ENCODE peak calls at places on chromosomes 1 and 21, in eight cellular contexts. One of them, this sample, is unnamed.

GRCh38 chr1:156128749-156129682 is 14.5 kb downstream of the LMNA start:
- DNase-seq in esophagus squamous epithelium: no peak
- DNase-seq in adrenal gland: peak; percentile 77
- DNase-seq in GM23248: peak; percentile 81
- DNase-seq in MM.1S: no peak
- DNase-seq in IMR-90: peak; percentile 84
- DNase-seq in neuronal stem cell: no peak
- DNase-seq in cardiac muscle cell: peak; percentile 92
- DNase-seq in this sample: no peak

GRCh38 chr1:24874611-24875225 is 55.4 kb downstream of the RUNX3 start:
- DNase-seq in esophagus squamous epithelium: no peak
- DNase-seq in adrenal gland: no peak
- DNase-seq in GM23248: no peak
- DNase-seq in MM.1S: no peak
- DNase-seq in IMR-90: no peak
- DNase-seq in neuronal stem cell: no peak
- DNase-seq in cardiac muscle cell: no peak
- DNase-seq in this sample: no peak

GRCh38 chr1:36156329-36157114 is 562 bp downstream of the MAP7D1 start:
- DNase-seq in esophagus squamous epithelium: no peak
- DNase-seq in adrenal gland: peak; percentile 68
- DNase-seq in GM23248: peak; percentile 76
- DNase-seq in MM.1S: peak; percentile 62
- DNase-seq in IMR-90: peak; percentile 47
- DNase-seq in neuronal stem cell: peak; percentile 90
- DNase-seq in cardiac muscle cell: peak; percentile 71
- DNase-seq in this sample: no peak

GRCh38 chr1:975896-976683 is 5.8 kb downstream of the PERM1 start:
- DNase-seq in esophagus squamous epithelium: no peak
- DNase-seq in adrenal gland: peak; percentile 65
- DNase-seq in GM23248: peak; percentile 83
- DNase-seq in MM.1S: peak; percentile 43
- DNase-seq in IMR-90: peak; percentile 36
- DNase-seq in neuronal stem cell: no peak
- DNase-seq in cardiac muscle cell: peak; percentile 64
- DNase-seq in this sample: peak; percentile 68

GRCh38 chr1:41726899-41727748 is 191.6 kb downstream of the HIVEP3 start:
- DNase-seq in esophagus squamous epithelium: no peak
- DNase-seq in adrenal gland: peak; percentile 69
- DNase-seq in GM23248: no peak
- DNase-seq in MM.1S: peak; percentile 96
- DNase-seq in IMR-90: no peak
- DNase-seq in neuronal stem cell: no peak
- DNase-seq in cardiac muscle cell: no peak
- DNase-seq in this sample: no peak

GRCh38 chr1:206513312-206514111 is 6.2 kb downstream of the RASSF5 start:
- DNase-seq in esophagus squamous epithelium: no peak
- DNase-seq in adrenal gland: peak; percentile 88
- DNase-seq in GM23248: peak; percentile 90
- DNase-seq in MM.1S: peak; percentile 43
- DNase-seq in IMR-90: peak; percentile 87
- DNase-seq in neuronal stem cell: no peak
- DNase-seq in cardiac muscle cell: peak; percentile 92
- DNase-seq in this sample: no peak

GRCh38 chr1:230278871-230279582 is 147.1 kb downstream of the PGBD5 start:
- DNase-seq in esophagus squamous epithelium: no peak
- DNase-seq in adrenal gland: peak; percentile 8
- DNase-seq in GM23248: no peak
- DNase-seq in MM.1S: no peak
- DNase-seq in IMR-90: no peak
- DNase-seq in neuronal stem cell: no peak
- DNase-seq in cardiac muscle cell: no peak
- DNase-seq in this sample: no peak

GRCh38 chr1:25572708-25573590 is 29.5 kb downstream of the LDLRAP1 start:
- DNase-seq in esophagus squamous epithelium: no peak
- DNase-seq in adrenal gland: peak; percentile 82
- DNase-seq in GM23248: peak; percentile 81
- DNase-seq in MM.1S: peak; percentile 21
- DNase-seq in IMR-90: peak; percentile 42
- DNase-seq in neuronal stem cell: no peak
- DNase-seq in cardiac muscle cell: peak; percentile 60
- DNase-seq in this sample: peak; percentile 60

GRCh38 chr21:37700641-37701202 is 215.5 kb downstream of the KCNJ6 start:
- DNase-seq in esophagus squamous epithelium: no peak
- DNase-seq in adrenal gland: no peak
- DNase-seq in GM23248: peak; percentile 84
- DNase-seq in MM.1S: peak; percentile 82
- DNase-seq in IMR-90: peak; percentile 84
- DNase-seq in neuronal stem cell: peak; percentile 60
- DNase-seq in cardiac muscle cell: peak; percentile 89
- DNase-seq in this sample: peak; percentile 59

GRCh38 chr1:101002551-101002950 is 23.0 kb downstream of the DPH5 start:
- DNase-seq in esophagus squamous epithelium: no peak
- DNase-seq in adrenal gland: no peak
- DNase-seq in GM23248: peak; percentile 49
- DNase-seq in MM.1S: no peak
- DNase-seq in IMR-90: peak; percentile 47
- DNase-seq in neuronal stem cell: no peak
- DNase-seq in cardiac muscle cell: peak; percentile 18
- DNase-seq in this sample: no peak

GRCh38 chr1:32759997-32760623 is 57.0 kb downstream of the YARS1 start:
- DNase-seq in esophagus squamous epithelium: no peak
- DNase-seq in adrenal gland: peak; percentile 99
- DNase-seq in GM23248: no peak
- DNase-seq in MM.1S: no peak
- DNase-seq in IMR-90: peak; percentile 50
- DNase-seq in neuronal stem cell: peak; percentile 57
- DNase-seq in cardiac muscle cell: peak; percentile 67
- DNase-seq in this sample: peak; percentile 98

GRCh38 chr1:154696460-154696859 is 88.5 kb upstream of the ADAR start:
- DNase-seq in esophagus squamous epithelium: no peak
- DNase-seq in adrenal gland: no peak
- DNase-seq in GM23248: no peak
- DNase-seq in MM.1S: no peak
- DNase-seq in IMR-90: no peak
- DNase-seq in neuronal stem cell: no peak
- DNase-seq in cardiac muscle cell: no peak
- DNase-seq in this sample: no peak

GRCh38 chr21:37367758-37368535 is 1.4 kb downstream of the DYRK1A start:
- DNase-seq in esophagus squamous epithelium: no peak
- DNase-seq in adrenal gland: peak; percentile 50
- DNase-seq in GM23248: peak; percentile 83
- DNase-seq in MM.1S: peak; percentile 93
- DNase-seq in IMR-90: peak; percentile 35
- DNase-seq in neuronal stem cell: no peak
- DNase-seq in cardiac muscle cell: peak; percentile 52
- DNase-seq in this sample: peak; percentile 22

GRCh38 chr1:50420689-50421365 is 2.4 kb downstream of the DMRTA2 start:
- DNase-seq in esophagus squamous epithelium: no peak
- DNase-seq in adrenal gland: no peak
- DNase-seq in GM23248: no peak
- DNase-seq in MM.1S: no peak
- DNase-seq in IMR-90: no peak
- DNase-seq in neuronal stem cell: peak; percentile 40
- DNase-seq in cardiac muscle cell: no peak
- DNase-seq in this sample: no peak

GRCh38 chr1:53293123-53293522 is 34.7 kb downstream of the LRP8 start:
- DNase-seq in esophagus squamous epithelium: no peak
- DNase-seq in adrenal gland: no peak
- DNase-seq in GM23248: peak; percentile 30
- DNase-seq in MM.1S: no peak
- DNase-seq in IMR-90: no peak
- DNase-seq in neuronal stem cell: no peak
- DNase-seq in cardiac muscle cell: peak; percentile 49
- DNase-seq in this sample: no peak

GRCh38 chr1:246930830-246931548 is 759 bp downstream of the AHCTF1 start:
- DNase-seq in esophagus squamous epithelium: no peak
- DNase-seq in adrenal gland: peak; percentile 66
- DNase-seq in GM23248: peak; percentile 87
- DNase-seq in MM.1S: peak; percentile 68
- DNase-seq in IMR-90: peak; percentile 58
- DNase-seq in neuronal stem cell: peak; percentile 30
- DNase-seq in cardiac muscle cell: peak; percentile 62
- DNase-seq in this sample: peak; percentile 62

GRCh38 chr1:230263573-230264195 is 162.4 kb downstream of the PGBD5 start:
- DNase-seq in esophagus squamous epithelium: no peak
- DNase-seq in adrenal gland: no peak
- DNase-seq in GM23248: no peak
- DNase-seq in MM.1S: no peak
- DNase-seq in IMR-90: no peak
- DNase-seq in neuronal stem cell: no peak
- DNase-seq in cardiac muscle cell: no peak
- DNase-seq in this sample: no peak

GRCh38 chr1:109814223-109814622 is 50.5 kb upstream of the EPS8L3 start:
- DNase-seq in esophagus squamous epithelium: no peak
- DNase-seq in adrenal gland: no peak
- DNase-seq in GM23248: no peak
- DNase-seq in MM.1S: no peak
- DNase-seq in IMR-90: no peak
- DNase-seq in neuronal stem cell: no peak
- DNase-seq in cardiac muscle cell: no peak
- DNase-seq in this sample: no peak
- H3K4me3 ChIP-seq in esophagus squamous epithelium: no peak overlapping the region
- H3K4me3 ChIP-seq in adrenal gland: no peak overlapping the region
- H3K4me3 ChIP-seq in GM23248: no peak overlapping the region
- H3K4me3 ChIP-seq in MM.1S: no peak overlapping the region
- H3K4me3 ChIP-seq in IMR-90: no peak overlapping the region
- H3K4me3 ChIP-seq in neuronal stem cell: no peak overlapping the region
- H3K4me3 ChIP-seq in cardiac muscle cell: no peak overlapping the region
- H3K4me3 ChIP-seq in this sample: no peak overlapping the region

DNA sequence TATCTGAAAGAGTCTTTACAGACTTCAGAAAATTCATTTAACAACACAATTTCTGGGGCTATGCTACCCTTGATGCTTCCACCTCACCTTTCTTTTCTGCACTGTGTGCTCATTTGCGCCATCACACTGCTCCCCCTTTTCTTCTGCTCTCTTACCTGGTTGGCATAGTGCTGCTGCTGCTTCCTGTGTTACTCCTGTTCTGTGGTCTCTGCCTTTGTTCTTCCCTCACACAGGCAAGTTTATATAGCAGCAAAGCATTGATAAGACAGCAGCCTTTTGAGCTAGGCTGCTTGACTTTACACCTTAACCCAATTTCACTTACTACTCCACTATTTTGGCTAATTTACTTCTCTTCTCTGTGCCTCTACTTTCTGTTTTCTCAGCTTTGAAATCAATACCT is 18.3 kb downstream of the SGIP1 start:
- DNase-seq in esophagus squamous epithelium: no peak
- DNase-seq in adrenal gland: no peak
- DNase-seq in GM23248: no peak
- DNase-seq in MM.1S: no peak
- DNase-seq in IMR-90: no peak
- DNase-seq in neuronal stem cell: no peak
- DNase-seq in cardiac muscle cell: no peak
- DNase-seq in this sample: no peak
- H3K27ac ChIP-seq in esophagus squamous epithelium: no peak overlapping the region
- H3K27ac ChIP-seq in adrenal gland: no peak overlapping the region
- H3K27ac ChIP-seq in GM23248: no peak overlapping the region
- H3K27ac ChIP-seq in MM.1S: no peak overlapping the region
- H3K27ac ChIP-seq in IMR-90: peak overlapping the region; percentile 84
- H3K27ac ChIP-seq in neuronal stem cell: no peak overlapping the region
- H3K27ac ChIP-seq in cardiac muscle cell: no peak overlapping the region
- H3K27ac ChIP-seq in this sample: no peak overlapping the region

DNA sequence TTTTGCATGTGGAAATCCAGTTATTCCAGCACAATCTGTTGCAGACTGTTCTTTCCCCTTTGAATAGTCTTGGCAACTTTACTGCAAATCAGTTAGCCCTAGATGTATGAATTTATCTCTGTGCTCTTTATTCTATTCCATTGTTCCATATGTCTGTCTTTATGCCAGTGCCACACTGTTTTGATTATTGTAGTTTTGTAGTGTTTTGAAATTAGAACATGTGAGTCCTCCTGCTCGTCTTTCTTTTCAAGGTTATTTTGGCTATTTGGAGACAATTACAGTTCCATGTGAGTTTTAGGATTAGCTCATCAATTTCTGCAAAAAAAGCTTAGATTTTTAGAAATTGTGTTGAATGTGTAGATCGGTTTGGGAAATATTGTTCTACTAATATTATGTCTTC is 26.6 kb downstream of the WNT3A start:
- DNase-seq in esophagus squamous epithelium: no peak
- DNase-seq in adrenal gland: no peak
- DNase-seq in GM23248: no peak
- DNase-seq in MM.1S: no peak
- DNase-seq in IMR-90: no peak
- DNase-seq in neuronal stem cell: no peak
- DNase-seq in cardiac muscle cell: no peak
- DNase-seq in this sample: no peak
- H3K27me3 ChIP-seq in esophagus squamous epithelium: no peaks in the 10 kb centered on the region
- H3K27me3 ChIP-seq in adrenal gland: peaks cover 23% of the 10 kb centered on the region
- H3K27me3 ChIP-seq in GM23248: peaks cover 7% of the 10 kb centered on the region
- H3K27me3 ChIP-seq in MM.1S: no peaks in the 10 kb centered on the region
- H3K27me3 ChIP-seq in IMR-90: peaks cover 25% of the 10 kb centered on the region
- H3K27me3 ChIP-seq in neuronal stem cell: no peaks in the 10 kb centered on the region
- H3K27me3 ChIP-seq in cardiac muscle cell: peaks cover 17% of the 10 kb centered on the region
- H3K27me3 ChIP-seq in this sample: no peaks in the 10 kb centered on the region

DNA sequence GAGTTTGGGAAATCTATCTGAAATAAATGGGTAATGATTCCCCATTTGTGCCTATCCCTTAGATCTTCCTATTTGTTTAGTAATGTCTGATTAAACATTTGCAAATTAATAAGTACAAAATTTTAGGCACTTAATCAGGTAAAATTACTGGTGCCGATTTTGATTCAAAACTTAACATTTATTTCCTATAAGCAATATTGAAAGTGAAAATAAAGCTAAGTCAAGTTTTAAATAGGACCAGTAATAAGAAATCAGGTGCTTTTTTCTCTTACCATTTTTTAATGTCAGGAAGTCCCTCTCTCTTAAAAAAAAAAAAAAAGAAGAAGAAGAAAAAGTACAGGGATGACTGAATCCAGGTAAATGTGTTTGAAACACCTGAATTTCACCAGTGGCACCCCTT is 773 bp upstream of the GBP4 start:
- DNase-seq in esophagus squamous epithelium: no peak
- DNase-seq in adrenal gland: no peak
- DNase-seq in GM23248: no peak
- DNase-seq in MM.1S: peak; percentile 40
- DNase-seq in IMR-90: no peak
- DNase-seq in neuronal stem cell: no peak
- DNase-seq in cardiac muscle cell: no peak
- DNase-seq in this sample: peak; percentile 32
- H3K4me3 ChIP-seq in esophagus squamous epithelium: peak overlapping the region; percentile 54
- H3K4me3 ChIP-seq in adrenal gland: peak overlapping the region; percentile 61
- H3K4me3 ChIP-seq in GM23248: no peak overlapping the region
- H3K4me3 ChIP-seq in MM.1S: peak overlapping the region; percentile 58
- H3K4me3 ChIP-seq in IMR-90: no peak overlapping the region
- H3K4me3 ChIP-seq in neuronal stem cell: no peak overlapping the region
- H3K4me3 ChIP-seq in cardiac muscle cell: peak overlapping the region; percentile 18
- H3K4me3 ChIP-seq in this sample: peak overlapping the region; percentile 57

GRCh38 chr1:11982010-11982392 is 1.8 kb downstream of the MFN2 start:
- DNase-seq in esophagus squamous epithelium: no peak
- DNase-seq in adrenal gland: no peak
- DNase-seq in GM23248: peak; percentile 68
- DNase-seq in MM.1S: no peak
- DNase-seq in IMR-90: peak; percentile 46
- DNase-seq in neuronal stem cell: no peak
- DNase-seq in cardiac muscle cell: no peak
- DNase-seq in this sample: peak; percentile 69
- H3K27ac ChIP-seq in esophagus squamous epithelium: peak overlapping the region; percentile 100
- H3K27ac ChIP-seq in adrenal gland: no peak overlapping the region
- H3K27ac ChIP-seq in GM23248: no peak overlapping the region
- H3K27ac ChIP-seq in MM.1S: no peak overlapping the region
- H3K27ac ChIP-seq in IMR-90: no peak overlapping the region
- H3K27ac ChIP-seq in neuronal stem cell: no peak overlapping the region
- H3K27ac ChIP-seq in cardiac muscle cell: no peak overlapping the region
- H3K27ac ChIP-seq in this sample: no peak overlapping the region

GRCh38 chr1:2604156-2604853 is 17.7 kb downstream of the PRXL2B start:
- DNase-seq in esophagus squamous epithelium: no peak
- DNase-seq in adrenal gland: no peak
- DNase-seq in GM23248: no peak
- DNase-seq in MM.1S: no peak
- DNase-seq in IMR-90: no peak
- DNase-seq in neuronal stem cell: no peak
- DNase-seq in cardiac muscle cell: no peak
- DNase-seq in this sample: no peak
- H3K27me3 ChIP-seq in esophagus squamous epithelium: no peaks in the 10 kb centered on the region
- H3K27me3 ChIP-seq in adrenal gland: peaks cover 4% of the 10 kb centered on the region
- H3K27me3 ChIP-seq in GM23248: no peaks in the 10 kb centered on the region
- H3K27me3 ChIP-seq in MM.1S: peaks cover 96% of the 10 kb centered on the region
- H3K27me3 ChIP-seq in IMR-90: no peaks in the 10 kb centered on the region
- H3K27me3 ChIP-seq in neuronal stem cell: no peaks in the 10 kb centered on the region
- H3K27me3 ChIP-seq in cardiac muscle cell: no peaks in the 10 kb centered on the region
- H3K27me3 ChIP-seq in this sample: no peaks in the 10 kb centered on the region